ENCODE peak calls at places on chromosomes 5 and 9, in four cellular contexts. One of them, this sample, is unnamed.

GRCh38 chr5:79636981-79637733 is 24.9 kb downstream of the TENT2 start:
- DNase-seq in activated CD4-positive, alpha-beta T cell treated with anti-CD3 and anti-CD28 coated beads, Interleukin-2, amount 10 ng/mL, durations not matched to agents 7 days and 5 days: no peak
- DNase-seq in NCI-H748 treated with DMSO at 0.1 percent for 48 hours: no peak
- DNase-seq in T-helper 1 cell: no peak
- DNase-seq in this sample: no peak

GRCh38 chr9:38681747-38682227 is 38.1 kb downstream of the FAM240B start:
- DNase-seq in activated CD4-positive, alpha-beta T cell treated with anti-CD3 and anti-CD28 coated beads, Interleukin-2, amount 10 ng/mL, durations not matched to agents 7 days and 5 days: no peak
- DNase-seq in NCI-H748 treated with DMSO at 0.1 percent for 48 hours: no peak
- DNase-seq in T-helper 1 cell: no peak
- DNase-seq in this sample: no peak

GRCh38 chr5:165616550-165617430 is 2111.4 kb downstream of the MAT2B start:
- DNase-seq in activated CD4-positive, alpha-beta T cell treated with anti-CD3 and anti-CD28 coated beads, Interleukin-2, amount 10 ng/mL, durations not matched to agents 7 days and 5 days: no peak
- DNase-seq in NCI-H748 treated with DMSO at 0.1 percent for 48 hours: no peak
- DNase-seq in T-helper 1 cell: no peak
- DNase-seq in this sample: no peak

GRCh38 chr9:106712279-106712678 is 150.7 kb upstream of the ZNF462 start:
- DNase-seq in activated CD4-positive, alpha-beta T cell treated with anti-CD3 and anti-CD28 coated beads, Interleukin-2, amount 10 ng/mL, durations not matched to agents 7 days and 5 days: no peak
- DNase-seq in NCI-H748 treated with DMSO at 0.1 percent for 48 hours: no peak
- DNase-seq in T-helper 1 cell: no peak
- DNase-seq in this sample: no peak

GRCh38 chr5:1108008-1108864 is 3.6 kb downstream of the SLC12A7 start:
- DNase-seq in activated CD4-positive, alpha-beta T cell treated with anti-CD3 and anti-CD28 coated beads, Interleukin-2, amount 10 ng/mL, durations not matched to agents 7 days and 5 days: no peak
- DNase-seq in NCI-H748 treated with DMSO at 0.1 percent for 48 hours: no peak
- DNase-seq in T-helper 1 cell: no peak
- DNase-seq in this sample: no peak

GRCh38 chr5:16826379-16827125 is 109.5 kb downstream of the MYO10 start:
- DNase-seq in activated CD4-positive, alpha-beta T cell treated with anti-CD3 and anti-CD28 coated beads, Interleukin-2, amount 10 ng/mL, durations not matched to agents 7 days and 5 days: no peak
- DNase-seq in NCI-H748 treated with DMSO at 0.1 percent for 48 hours: no peak
- DNase-seq in T-helper 1 cell: no peak
- DNase-seq in this sample: no peak

GRCh38 chr5:131430794-131431193 is 166.9 kb downstream of the CDC42SE2 start:
- DNase-seq in activated CD4-positive, alpha-beta T cell treated with anti-CD3 and anti-CD28 coated beads, Interleukin-2, amount 10 ng/mL, durations not matched to agents 7 days and 5 days: no peak
- DNase-seq in NCI-H748 treated with DMSO at 0.1 percent for 48 hours: no peak
- DNase-seq in T-helper 1 cell: no peak
- DNase-seq in this sample: no peak

GRCh38 chr5:4862500-4862899 is 277.6 kb upstream of the ADAMTS16 start:
- DNase-seq in activated CD4-positive, alpha-beta T cell treated with anti-CD3 and anti-CD28 coated beads, Interleukin-2, amount 10 ng/mL, durations not matched to agents 7 days and 5 days: no peak
- DNase-seq in NCI-H748 treated with DMSO at 0.1 percent for 48 hours: peak; percentile 94
- DNase-seq in T-helper 1 cell: no peak
- DNase-seq in this sample: peak; percentile 5

GRCh38 chr5:37774912-37775483 is 64.8 kb downstream of the GDNF start:
- DNase-seq in activated CD4-positive, alpha-beta T cell treated with anti-CD3 and anti-CD28 coated beads, Interleukin-2, amount 10 ng/mL, durations not matched to agents 7 days and 5 days: peak; percentile 32
- DNase-seq in NCI-H748 treated with DMSO at 0.1 percent for 48 hours: no peak
- DNase-seq in T-helper 1 cell: no peak
- DNase-seq in this sample: no peak

GRCh38 chr5:150523472-150524350 is 15.8 kb downstream of the NDST1 start:
- DNase-seq in activated CD4-positive, alpha-beta T cell treated with anti-CD3 and anti-CD28 coated beads, Interleukin-2, amount 10 ng/mL, durations not matched to agents 7 days and 5 days: peak; percentile 34
- DNase-seq in NCI-H748 treated with DMSO at 0.1 percent for 48 hours: no peak
- DNase-seq in T-helper 1 cell: no peak
- DNase-seq in this sample: peak; percentile 29

GRCh38 chr5:137141779-137142178 is 357.3 kb downstream of the SPOCK1 start:
- DNase-seq in activated CD4-positive, alpha-beta T cell treated with anti-CD3 and anti-CD28 coated beads, Interleukin-2, amount 10 ng/mL, durations not matched to agents 7 days and 5 days: no peak
- DNase-seq in NCI-H748 treated with DMSO at 0.1 percent for 48 hours: no peak
- DNase-seq in T-helper 1 cell: no peak
- DNase-seq in this sample: no peak

GRCh38 chr9:7246181-7246580 is 488.4 kb downstream of the KDM4C start:
- DNase-seq in activated CD4-positive, alpha-beta T cell treated with anti-CD3 and anti-CD28 coated beads, Interleukin-2, amount 10 ng/mL, durations not matched to agents 7 days and 5 days: no peak
- DNase-seq in NCI-H748 treated with DMSO at 0.1 percent for 48 hours: no peak
- DNase-seq in T-helper 1 cell: no peak
- DNase-seq in this sample: no peak

GRCh38 chr9:128293091-128293490 is 17.0 kb downstream of the SWI5 start:
- DNase-seq in activated CD4-positive, alpha-beta T cell treated with anti-CD3 and anti-CD28 coated beads, Interleukin-2, amount 10 ng/mL, durations not matched to agents 7 days and 5 days: no peak
- DNase-seq in NCI-H748 treated with DMSO at 0.1 percent for 48 hours: no peak
- DNase-seq in T-helper 1 cell: no peak
- DNase-seq in this sample: no peak

GRCh38 chr9:70438341-70438924 is 24.0 kb upstream of the KLF9 start:
- DNase-seq in activated CD4-positive, alpha-beta T cell treated with anti-CD3 and anti-CD28 coated beads, Interleukin-2, amount 10 ng/mL, durations not matched to agents 7 days and 5 days: no peak
- DNase-seq in NCI-H748 treated with DMSO at 0.1 percent for 48 hours: no peak
- DNase-seq in T-helper 1 cell: no peak
- DNase-seq in this sample: peak; percentile 19

GRCh38 chr9:135702002-135702721 is at the start of gene KCNT1:
- DNase-seq in activated CD4-positive, alpha-beta T cell treated with anti-CD3 and anti-CD28 coated beads, Interleukin-2, amount 10 ng/mL, durations not matched to agents 7 days and 5 days: peak; percentile 47
- DNase-seq in NCI-H748 treated with DMSO at 0.1 percent for 48 hours: peak; percentile 31
- DNase-seq in T-helper 1 cell: peak; percentile 25
- DNase-seq in this sample: peak; percentile 31

GRCh38 chr5:135551593-135552447 is 16.1 kb upstream of the NEUROG1 start:
- DNase-seq in activated CD4-positive, alpha-beta T cell treated with anti-CD3 and anti-CD28 coated beads, Interleukin-2, amount 10 ng/mL, durations not matched to agents 7 days and 5 days: peak; percentile 71
- DNase-seq in NCI-H748 treated with DMSO at 0.1 percent for 48 hours: peak; percentile 59
- DNase-seq in T-helper 1 cell: peak; percentile 34
- DNase-seq in this sample: peak; percentile 35

GRCh38 chr9:126420148-126420547 is 93.5 kb downstream of the MVB12B start:
- DNase-seq in activated CD4-positive, alpha-beta T cell treated with anti-CD3 and anti-CD28 coated beads, Interleukin-2, amount 10 ng/mL, durations not matched to agents 7 days and 5 days: no peak
- DNase-seq in NCI-H748 treated with DMSO at 0.1 percent for 48 hours: no peak
- DNase-seq in T-helper 1 cell: no peak
- DNase-seq in this sample: no peak

GRCh38 chr9:13002740-13003139 is 227.9 kb downstream of the LURAP1L start:
- DNase-seq in activated CD4-positive, alpha-beta T cell treated with anti-CD3 and anti-CD28 coated beads, Interleukin-2, amount 10 ng/mL, durations not matched to agents 7 days and 5 days: no peak
- DNase-seq in NCI-H748 treated with DMSO at 0.1 percent for 48 hours: no peak
- DNase-seq in T-helper 1 cell: no peak
- DNase-seq in this sample: no peak

GRCh38 chr5:179260324-179261070 is 84.8 kb downstream of the ADAMTS2 start:
- DNase-seq in activated CD4-positive, alpha-beta T cell treated with anti-CD3 and anti-CD28 coated beads, Interleukin-2, amount 10 ng/mL, durations not matched to agents 7 days and 5 days: no peak
- DNase-seq in NCI-H748 treated with DMSO at 0.1 percent for 48 hours: no peak
- DNase-seq in T-helper 1 cell: no peak
- DNase-seq in this sample: no peak

GRCh38 chr5:56011835-56012234 is 17.1 kb upstream of the IL6ST start:
- DNase-seq in activated CD4-positive, alpha-beta T cell treated with anti-CD3 and anti-CD28 coated beads, Interleukin-2, amount 10 ng/mL, durations not matched to agents 7 days and 5 days: no peak
- DNase-seq in NCI-H748 treated with DMSO at 0.1 percent for 48 hours: no peak
- DNase-seq in T-helper 1 cell: no peak
- DNase-seq in this sample: no peak

GRCh38 chr9:134245179-134245578 is 80.8 kb upstream of the RNU6ATAC start:
- DNase-seq in activated CD4-positive, alpha-beta T cell treated with anti-CD3 and anti-CD28 coated beads, Interleukin-2, amount 10 ng/mL, durations not matched to agents 7 days and 5 days: no peak
- DNase-seq in NCI-H748 treated with DMSO at 0.1 percent for 48 hours: no peak
- DNase-seq in T-helper 1 cell: no peak
- DNase-seq in this sample: no peak

GRCh38 chr5:75632321-75632720 is 21.1 kb downstream of the ANKDD1B start:
- DNase-seq in activated CD4-positive, alpha-beta T cell treated with anti-CD3 and anti-CD28 coated beads, Interleukin-2, amount 10 ng/mL, durations not matched to agents 7 days and 5 days: no peak
- DNase-seq in NCI-H748 treated with DMSO at 0.1 percent for 48 hours: no peak
- DNase-seq in T-helper 1 cell: no peak
- DNase-seq in this sample: no peak

GRCh38 chr5:7320641-7321170 is 75.2 kb upstream of the ADCY2 start:
- DNase-seq in activated CD4-positive, alpha-beta T cell treated with anti-CD3 and anti-CD28 coated beads, Interleukin-2, amount 10 ng/mL, durations not matched to agents 7 days and 5 days: no peak
- DNase-seq in NCI-H748 treated with DMSO at 0.1 percent for 48 hours: no peak
- DNase-seq in T-helper 1 cell: no peak
- DNase-seq in this sample: no peak

GRCh38 chr9:98983295-98984268 is 39.9 kb downstream of the COL15A1 start:
- DNase-seq in activated CD4-positive, alpha-beta T cell treated with anti-CD3 and anti-CD28 coated beads, Interleukin-2, amount 10 ng/mL, durations not matched to agents 7 days and 5 days: no peak
- DNase-seq in NCI-H748 treated with DMSO at 0.1 percent for 48 hours: no peak
- DNase-seq in T-helper 1 cell: no peak
- DNase-seq in this sample: no peak

GRCh38 chr5:42494414-42494813 is 71.2 kb downstream of the GHR start:
- DNase-seq in activated CD4-positive, alpha-beta T cell treated with anti-CD3 and anti-CD28 coated beads, Interleukin-2, amount 10 ng/mL, durations not matched to agents 7 days and 5 days: no peak
- DNase-seq in NCI-H748 treated with DMSO at 0.1 percent for 48 hours: no peak
- DNase-seq in T-helper 1 cell: no peak
- DNase-seq in this sample: no peak

GRCh38 chr5:180156141-180156540 is 52.9 kb downstream of the RASGEF1C start:
- DNase-seq in activated CD4-positive, alpha-beta T cell treated with anti-CD3 and anti-CD28 coated beads, Interleukin-2, amount 10 ng/mL, durations not matched to agents 7 days and 5 days: no peak
- DNase-seq in NCI-H748 treated with DMSO at 0.1 percent for 48 hours: no peak
- DNase-seq in T-helper 1 cell: no peak
- DNase-seq in this sample: no peak